ENCODE peak calls at places on chromosome 5, in four cellular contexts. U, O, N and Q are unnamed samples.

GRCh38 chr5:69512740-69513260 is 20.2 kb downstream of the OCLN start:
- DNase-seq in U (no peak), O (no peak), N (no peak), Q (no peak)

GRCh38 chr5:15290953-15291352 is 209.0 kb upstream of the FBXL7 start:
- DNase-seq in U (no peak), O (no peak), N (no peak), Q (peak; percentile 8)

GRCh38 chr5:154140381-154140780 is 50.2 kb upstream of the GALNT10 start:
- DNase-seq in U (no peak), O (no peak), N (no peak), Q (no peak)

GRCh38 chr5:133870661-133871060 is 97.8 kb downstream of the C5orf15 start:
- DNase-seq in U (peak; percentile 89), O (no peak), N (no peak), Q (no peak)

GRCh38 chr5:527646-528591 is 3.7 kb upstream of the SLC9A3 start:
- DNase-seq in U (no peak), O (no peak), N (no peak), Q (no peak)

GRCh38 chr5:171388816-171389168 is 1.1 kb downstream of the NPM1 start:
- DNase-seq in U (no peak), O (no peak), N (no peak), Q (no peak)

GRCh38 chr5:124302504-124302903 is 443.9 kb downstream of the ZNF608 start:
- DNase-seq in U (no peak), O (no peak), N (no peak), Q (no peak)

GRCh38 chr5:68027519-68027918 is 188.0 kb upstream of the PIK3R1 start:
- DNase-seq in U (no peak), O (no peak), N (no peak), Q (no peak)

GRCh38 chr5:141518616-141519015 is 29.7 kb downstream of the PCDHGC5 start:
- DNase-seq in U (no peak), O (no peak), N (no peak), Q (no peak)

GRCh38 chr5:137141779-137142178 is 357.3 kb downstream of the SPOCK1 start:
- DNase-seq in U (no peak), O (peak; percentile 14), N (no peak), Q (no peak)

GRCh38 chr5:5017827-5018559 is 122.1 kb upstream of the ADAMTS16 start:
- DNase-seq in U (peak; percentile 54), O (no peak), N (no peak), Q (no peak)

GRCh38 chr5:177405805-177406204 is 3.6 kb downstream of the F12 start:
- DNase-seq in U (no peak), O (no peak), N (no peak), Q (no peak)

GRCh38 chr5:132427285-132428146 is 58.0 kb downstream of the SLC22A5 start:
- DNase-seq in U (no peak), O (no peak), N (no peak), Q (no peak)

GRCh38 chr5:179795049-179795862 is 1.5 kb downstream of the LTC4S start:
- DNase-seq in U (no peak), O (no peak), N (no peak), Q (no peak)

GRCh38 chr5:168975331-168975730 is 325.6 kb downstream of the SLIT3 start:
- DNase-seq in U (no peak), O (no peak), N (no peak), Q (no peak)

GRCh38 chr5:179118756-179119414 is 58.7 kb downstream of the ZNF354C start:
- DNase-seq in U (no peak), O (no peak), N (no peak), Q (no peak)

GRCh38 chr5:17838506-17838905 is 204.2 kb downstream of the TAF11L14 start:
- DNase-seq in U (no peak), O (no peak), N (no peak), Q (no peak)

GRCh38 chr5:150500905-150501304 is 7.0 kb upstream of the NDST1 start:
- DNase-seq in U (no peak), O (no peak), N (no peak), Q (no peak)

GRCh38 chr5:56478062-56478461 is 244.9 kb upstream of the ANKRD55 start:
- DNase-seq in U (no peak), O (no peak), N (no peak), Q (no peak)

GRCh38 chr5:76983468-76983867 is 30.6 kb downstream of the CRHBP start:
- DNase-seq in U (no peak), O (no peak), N (no peak), Q (no peak)

GRCh38 chr5:43683884-43684471 is 81.0 kb downstream of the NNT start:
- DNase-seq in U (no peak), O (no peak), N (no peak), Q (no peak)

GRCh38 chr5:1104327-1105006 is 7.4 kb downstream of the SLC12A7 start:
- DNase-seq in U (no peak), O (no peak), N (no peak), Q (no peak)

GRCh38 chr5:176438959-176439757 is 9.0 kb upstream of the FAF2 start:
- DNase-seq in U (no peak), O (no peak), N (no peak), Q (no peak)

GRCh38 chr5:26024774-26025173 is 1013.6 kb downstream of the CDH9 start:
- DNase-seq in U (peak; percentile 19), O (no peak), N (no peak), Q (no peak)

GRCh38 chr5:77390795-77391194 is 101.3 kb downstream of the WDR41 start:
- DNase-seq in U (peak; percentile 37), O (no peak), N (no peak), Q (no peak)

GRCh38 chr5:170296935-170297588 is 515 bp downstream of the LCP2 start:
- DNase-seq in U (no peak), O (no peak), N (no peak), Q (no peak)

GRCh38 chr5:157354825-157355224 is 88.9 kb downstream of the CYFIP2 start:
- DNase-seq in U (no peak), O (no peak), N (no peak), Q (no peak)

GRCh38 chr5:111147502-111147901 is 55.4 kb downstream of the WDR36 start:
- DNase-seq in U (no peak), O (no peak), N (no peak), Q (no peak)

GRCh38 chr5:123304777-123305316 is 118.4 kb downstream of the CEP120 start:
- DNase-seq in U (no peak), O (no peak), N (no peak), Q (no peak)

GRCh38 chr5:82641362-82641988 is 363.3 kb upstream of the RPS23 start:
- DNase-seq in U (peak; percentile 78), O (peak; percentile 72), N (peak; percentile 38), Q (peak; percentile 18)

GRCh38 chr5:139797335-139797734 is 1.7 kb downstream of the PSD2 start:
- DNase-seq in U (no peak), O (no peak), N (no peak), Q (no peak)

GRCh38 chr5:154829589-154830218 is 20.7 kb downstream of the FAXDC2 start:
- DNase-seq in U (no peak), O (no peak), N (no peak), Q (no peak)

GRCh38 chr5:108661590-108662219 is 86.0 kb upstream of the FER start:
- DNase-seq in U (no peak), O (no peak), N (no peak), Q (no peak)

GRCh38 chr5:80055491-80056170 is 20.5 kb downstream of the THBS4 start:
- DNase-seq in U (no peak), O (peak; percentile 93), N (no peak), Q (no peak)

GRCh38 chr5:150301901-150302300 is 804 bp downstream of the ARSI start:
- DNase-seq in U (peak; percentile 30), O (no peak), N (no peak), Q (no peak)

GRCh38 chr5:38468978-38469706 is 87.3 kb downstream of the LIFR start:
- DNase-seq in U (no peak), O (no peak), N (no peak), Q (no peak)

GRCh38 chr5:139636207-139636792 is 11.8 kb upstream of the CXXC5 start:
- DNase-seq in U (no peak), O (no peak), N (no peak), Q (no peak)

GRCh38 chr5:138752951-138753793 is at the start of gene CTNNA1:
- DNase-seq in U (peak; percentile 64), O (peak; percentile 64), N (peak; percentile 68), Q (peak; percentile 30)